ENCODE peak calls at places on chromosome 1, in six cellular contexts. K is neuronal stem cell, J is trophoblast cell, Y is mesenchymal stem cell, A is H9, H is H1. T is an unnamed sample.

GRCh38 chr1:154272999-154273563 is 652 bp downstream of the HAX1 start:
- DNase-seq in J (no peak), A (no peak), H (no peak), Y (no peak), K (no peak), T (no peak)

GRCh38 chr1:11692899-11693590 is 1.5 kb downstream of the DRAXIN start:
- DNase-seq in H (no peak), A (no peak), Y (peak; percentile 18), J (no peak), K (no peak), T (peak; percentile 77)

GRCh38 chr1:229557214-229557850 is 1.2 kb downstream of the ABCB10 start:
- DNase-seq in K (no peak), J (no peak), H (no peak), Y (peak; percentile 53), A (no peak), T (peak; percentile 34)

GRCh38 chr1:61221642-61222041 is 139.3 kb downstream of the NFIA start:
- DNase-seq in H (no peak), Y (no peak), K (no peak), J (no peak), A (no peak), T (peak; percentile 4)

GRCh38 chr1:6260433-6260934 is 414 bp downstream of the GPR153 start:
- DNase-seq in J (no peak), K (no peak), Y (peak; percentile 44), H (no peak), A (no peak), T (no peak)

GRCh38 chr1:12595839-12596821 is 21.9 kb downstream of the DHRS3 start:
- DNase-seq in H (no peak), J (peak; percentile 95), A (peak; percentile 91), K (no peak), Y (peak; percentile 95), T (peak; percentile 98)

GRCh38 chr1:10257851-10258250 is 47.5 kb downstream of the KIF1B start:
- DNase-seq in H (no peak), Y (peak; percentile 37), A (no peak), J (no peak), K (no peak), T (no peak)

GRCh38 chr1:28136636-28137613 is 39.6 kb downstream of the PTAFR start:
- DNase-seq in H (no peak), A (no peak), Y (peak; percentile 25), J (no peak), K (no peak), T (peak; percentile 51)

GRCh38 chr1:246760426-246761347 is 36.5 kb downstream of the SCCPDH start:
- DNase-seq in K (no peak), Y (no peak), H (no peak), J (no peak), A (no peak), T (no peak)

GRCh38 chr1:208243851-208244583 is at the start of gene PLXNA2:
- DNase-seq in J (peak; percentile 40), K (peak; percentile 79), Y (peak; percentile 75), A (peak; percentile 91), H (no peak), T (peak; percentile 52)

GRCh38 chr1:213858581-213858980 is 129.2 kb upstream of the PROX1 start:
- DNase-seq in H (no peak), J (no peak), Y (no peak), K (no peak), A (no peak), T (no peak)

GRCh38 chr1:216641669-216642460 is 81.4 kb downstream of the ESRRG start:
- DNase-seq in A (no peak), K (no peak), Y (peak; percentile 53), J (no peak), H (no peak), T (peak; percentile 6)

GRCh38 chr1:147769107-147769506 is 8.7 kb upstream of the GJA5 start:
- DNase-seq in Y (no peak), A (no peak), H (no peak), K (no peak), J (no peak), T (no peak)

GRCh38 chr1:211632808-211633522 is 42.5 kb downstream of the NEK2 start:
- DNase-seq in H (no peak), K (no peak), Y (peak; percentile 47), J (no peak), A (no peak), T (peak; percentile 89)

GRCh38 chr1:167819849-167820683 is 93.9 kb downstream of the ADCY10 start:
- DNase-seq in A (peak; percentile 91), J (peak; percentile 96), H (no peak), Y (peak; percentile 97), K (peak; percentile 46), T (peak; percentile 96)

GRCh38 chr1:180131510-180131909 is 23.2 kb upstream of the QSOX1 start:
- DNase-seq in H (no peak), A (no peak), K (no peak), Y (peak; percentile 97), J (peak; percentile 95), T (peak; percentile 98)

GRCh38 chr1:48678684-48679083 is 98.0 kb downstream of the BEND5 start:
- DNase-seq in H (no peak), J (no peak), A (no peak), K (no peak), Y (no peak), T (no peak)

GRCh38 chr1:4975856-4976255 is 321.4 kb downstream of the AJAP1 start:
- DNase-seq in H (no peak), J (no peak), K (no peak), A (no peak), Y (no peak), T (no peak)

GRCh38 chr1:41362749-41363631 is 1.8 kb downstream of the FOXO6 start:
- DNase-seq in K (no peak), H (no peak), Y (no peak), A (no peak), J (no peak), T (no peak)

GRCh38 chr1:204043680-204044079 is 29.2 kb upstream of the SOX13 start:
- DNase-seq in H (no peak), K (no peak), Y (no peak), A (no peak), J (no peak), T (no peak)

GRCh38 chr1:223214272-223214807 is 71.3 kb upstream of the TLR5 start:
- DNase-seq in J (no peak), A (peak; percentile 6), Y (no peak), H (no peak), K (no peak), T (no peak)

GRCh38 chr1:38585038-38585420 is 274.5 kb downstream of the RRAGC start:
- DNase-seq in J (no peak), Y (no peak), H (no peak), K (no peak), A (no peak), T (no peak)

GRCh38 chr1:197918815-197919522 is 1.8 kb downstream of the LHX9 start:
- DNase-seq in K (peak; percentile 9), Y (no peak), J (no peak), A (no peak), H (no peak), T (no peak)

GRCh38 chr1:79285659-79286058 is 279.1 kb upstream of the ADGRL4 start:
- DNase-seq in J (no peak), A (no peak), H (no peak), K (no peak), Y (no peak), T (no peak)

GRCh38 chr1:79293611-79294010 is 287.1 kb upstream of the ADGRL4 start:
- DNase-seq in J (no peak), H (no peak), Y (peak; percentile 8), A (no peak), K (no peak), T (peak; percentile 37)

GRCh38 chr1:79295967-79296366 is 289.4 kb upstream of the ADGRL4 start:
- DNase-seq in J (peak; percentile 62), Y (peak; percentile 23), K (no peak), A (no peak), H (no peak), T (peak; percentile 19)

GRCh38 chr1:79290927-79291474 is 284.5 kb upstream of the ADGRL4 start:
- DNase-seq in K (no peak), Y (no peak), A (no peak), H (no peak), J (no peak), T (no peak)
- H4K91ac ChIP-seq in K (no peak overlapping the region), Y (no peak overlapping the region), A (no peak overlapping the region), H (no peak overlapping the region), J (no peak overlapping the region), T (no peak overlapping the region)

DNA sequence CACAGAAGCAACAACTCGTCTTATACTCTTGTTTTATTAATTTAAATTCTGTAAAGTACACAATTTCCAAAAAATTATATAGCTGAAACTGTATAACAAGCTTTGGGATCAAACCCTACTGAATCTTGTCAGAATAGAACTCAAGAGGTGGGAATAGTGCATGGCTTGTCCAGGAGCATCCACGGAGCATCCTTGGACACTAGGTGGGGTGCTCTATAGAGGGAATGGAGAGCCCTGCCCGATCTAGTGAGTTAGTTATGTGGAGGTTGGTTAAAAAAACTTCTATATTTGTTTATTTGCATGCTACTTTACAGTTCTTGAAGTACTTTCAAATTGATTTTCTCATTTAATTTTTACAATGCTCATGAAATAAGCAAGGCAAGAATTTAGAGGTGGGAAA is 28.3 kb downstream of the ROR1 start:
- DNase-seq in J (no peak), K (no peak), Y (no peak), H (no peak), A (no peak), T (no peak)
- H4K91ac ChIP-seq in J (no peak overlapping the region), K (no peak overlapping the region), Y (no peak overlapping the region), H (no peak overlapping the region), A (no peak overlapping the region), T (no peak overlapping the region)

DNA sequence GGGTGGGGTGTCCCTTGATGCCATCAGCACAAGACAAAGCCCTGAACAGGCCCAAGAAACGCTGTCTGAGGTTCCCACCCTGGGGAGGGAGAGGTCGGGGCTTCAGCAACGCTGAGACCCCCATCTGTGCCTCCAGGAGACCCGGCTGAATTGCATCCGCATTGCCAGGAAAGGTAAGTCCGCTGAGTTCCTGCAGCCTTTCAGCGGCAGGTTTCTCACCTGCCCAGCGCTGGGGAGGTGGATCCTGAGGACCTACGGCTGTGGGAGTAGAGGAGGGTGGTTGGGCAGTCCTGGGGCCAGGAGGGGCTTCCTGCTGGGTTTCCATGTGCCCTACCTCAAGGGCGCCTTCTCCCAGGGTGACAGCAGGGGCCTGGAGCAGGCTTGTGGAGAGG is 47.5 kb downstream of the PTPRU start:
- DNase-seq in Y (no peak), K (no peak), A (peak; percentile 50), H (no peak), J (no peak), T (no peak)
- H4K91ac ChIP-seq in Y (peak overlapping the region; percentile 31), K (no peak overlapping the region), A (no peak overlapping the region), H (no peak overlapping the region), J (peak overlapping the region; percentile 59), T (no peak overlapping the region)

GRCh38 chr1:58815680-58816071 is 31.8 kb upstream of the JUN start:
- DNase-seq in K (no peak), Y (peak; percentile 66), J (peak; percentile 32), H (no peak), A (peak; percentile 47), T (no peak)

GRCh38 chr1:58816747-58817221 is 32.9 kb upstream of the JUN start:
- DNase-seq in K (no peak), A (no peak), Y (no peak), H (no peak), J (no peak), T (peak; percentile 8)

GRCh38 chr1:58814251-58815068 is 30.6 kb upstream of the JUN start:
- DNase-seq in J (peak; percentile 80), A (peak; percentile 74), H (no peak), K (peak; percentile 24), Y (peak; percentile 72), T (peak; percentile 39)

GRCh38 chr1:58815069-58815679 is 31.3 kb upstream of the JUN start:
- DNase-seq in K (peak; percentile 36), Y (peak; percentile 96), J (peak; percentile 87), H (peak; percentile 51), A (peak; percentile 65), T (peak; percentile 97)

GRCh38 chr1:58816072-58816746 is 32.4 kb upstream of the JUN start:
- DNase-seq in A (peak; percentile 76), K (peak; percentile 56), Y (peak; percentile 93), J (peak; percentile 41), H (no peak), T (peak; percentile 89)
- H4K91ac ChIP-seq in A (no peak overlapping the region), K (no peak overlapping the region), Y (peak overlapping the region; percentile 93), J (peak overlapping the region; percentile 92), H (no peak overlapping the region), T (peak overlapping the region; percentile 100)